ENCODE peak calls at places on chromosomes 1 and 21, in seven cellular contexts. One of them, this sample, is unnamed.

GRCh38 chr1:241847796-241848668 is at the start of gene EXO1:
- DNase-seq in aorta: peak; percentile 96
- DNase-seq in CD4-positive, CD25-positive, alpha-beta regulatory T cell: peak; percentile 79
- DNase-seq in GM23338: peak; percentile 97
- DNase-seq in stomach: peak; percentile 86
- DNase-seq in naive thymus-derived CD4-positive, alpha-beta T cell: peak; percentile 92
- DNase-seq in mesenchymal stem cell: peak; percentile 94
- DNase-seq in this sample: peak; percentile 98

GRCh38 chr21:33562389-33562788 is 19.6 kb downstream of the SON start:
- DNase-seq in CD4-positive, CD25-positive, alpha-beta regulatory T cell: no peak
- DNase-seq in mesenchymal stem cell: no peak
- DNase-seq in aorta: no peak
- DNase-seq in stomach: no peak
- DNase-seq in naive thymus-derived CD4-positive, alpha-beta T cell: no peak
- DNase-seq in GM23338: no peak
- DNase-seq in this sample: no peak

GRCh38 chr1:67338642-67339041 is 31.0 kb downstream of the IL12RB2 start:
- DNase-seq in aorta: no peak
- DNase-seq in GM23338: no peak
- DNase-seq in stomach: no peak
- DNase-seq in naive thymus-derived CD4-positive, alpha-beta T cell: no peak
- DNase-seq in CD4-positive, CD25-positive, alpha-beta regulatory T cell: no peak
- DNase-seq in mesenchymal stem cell: no peak
- DNase-seq in this sample: no peak

GRCh38 chr1:18989176-18989799 is 32.8 kb upstream of the IFFO2 start:
- DNase-seq in GM23338: no peak
- DNase-seq in stomach: no peak
- DNase-seq in mesenchymal stem cell: no peak
- DNase-seq in CD4-positive, CD25-positive, alpha-beta regulatory T cell: no peak
- DNase-seq in naive thymus-derived CD4-positive, alpha-beta T cell: no peak
- DNase-seq in aorta: no peak
- DNase-seq in this sample: no peak

GRCh38 chr1:24481098-24481497 is 21.5 kb upstream of the RCAN3 start:
- DNase-seq in aorta: no peak
- DNase-seq in stomach: no peak
- DNase-seq in mesenchymal stem cell: no peak
- DNase-seq in CD4-positive, CD25-positive, alpha-beta regulatory T cell: peak; percentile 32
- DNase-seq in naive thymus-derived CD4-positive, alpha-beta T cell: peak; percentile 80
- DNase-seq in GM23338: no peak
- DNase-seq in this sample: no peak

GRCh38 chr1:11858968-11859871 is 475 bp upstream of the NPPB start:
- DNase-seq in mesenchymal stem cell: peak; percentile 62
- DNase-seq in GM23338: peak; percentile 85
- DNase-seq in CD4-positive, CD25-positive, alpha-beta regulatory T cell: peak; percentile 36
- DNase-seq in aorta: peak; percentile 89
- DNase-seq in naive thymus-derived CD4-positive, alpha-beta T cell: peak; percentile 76
- DNase-seq in stomach: peak; percentile 65
- DNase-seq in this sample: peak; percentile 91

GRCh38 chr21:26032263-26032662 is 138.3 kb downstream of the APP start:
- DNase-seq in aorta: no peak
- DNase-seq in naive thymus-derived CD4-positive, alpha-beta T cell: no peak
- DNase-seq in stomach: no peak
- DNase-seq in CD4-positive, CD25-positive, alpha-beta regulatory T cell: no peak
- DNase-seq in GM23338: no peak
- DNase-seq in mesenchymal stem cell: no peak
- DNase-seq in this sample: no peak

GRCh38 chr1:89607888-89608626 is 24.9 kb upstream of the LRRC8C start:
- DNase-seq in CD4-positive, CD25-positive, alpha-beta regulatory T cell: peak; percentile 69
- DNase-seq in mesenchymal stem cell: peak; percentile 44
- DNase-seq in naive thymus-derived CD4-positive, alpha-beta T cell: peak; percentile 83
- DNase-seq in stomach: no peak
- DNase-seq in aorta: no peak
- DNase-seq in GM23338: no peak
- DNase-seq in this sample: peak; percentile 72

GRCh38 chr1:8397511-8397910 is 79.6 kb downstream of the SLC45A1 start:
- DNase-seq in mesenchymal stem cell: no peak
- DNase-seq in GM23338: no peak
- DNase-seq in CD4-positive, CD25-positive, alpha-beta regulatory T cell: no peak
- DNase-seq in stomach: no peak
- DNase-seq in aorta: no peak
- DNase-seq in naive thymus-derived CD4-positive, alpha-beta T cell: no peak
- DNase-seq in this sample: no peak

GRCh38 chr1:189658381-189658780 is 819.3 kb downstream of the BRINP3 start:
- DNase-seq in mesenchymal stem cell: no peak
- DNase-seq in GM23338: no peak
- DNase-seq in stomach: no peak
- DNase-seq in aorta: no peak
- DNase-seq in CD4-positive, CD25-positive, alpha-beta regulatory T cell: no peak
- DNase-seq in naive thymus-derived CD4-positive, alpha-beta T cell: no peak
- DNase-seq in this sample: no peak

GRCh38 chr1:229296541-229296941 is 25.6 kb downstream of the RAB4A start:
- DNase-seq in stomach: no peak
- DNase-seq in CD4-positive, CD25-positive, alpha-beta regulatory T cell: no peak
- DNase-seq in naive thymus-derived CD4-positive, alpha-beta T cell: no peak
- DNase-seq in aorta: no peak
- DNase-seq in GM23338: no peak
- DNase-seq in mesenchymal stem cell: peak; percentile 87
- DNase-seq in this sample: peak; percentile 79

DNA sequence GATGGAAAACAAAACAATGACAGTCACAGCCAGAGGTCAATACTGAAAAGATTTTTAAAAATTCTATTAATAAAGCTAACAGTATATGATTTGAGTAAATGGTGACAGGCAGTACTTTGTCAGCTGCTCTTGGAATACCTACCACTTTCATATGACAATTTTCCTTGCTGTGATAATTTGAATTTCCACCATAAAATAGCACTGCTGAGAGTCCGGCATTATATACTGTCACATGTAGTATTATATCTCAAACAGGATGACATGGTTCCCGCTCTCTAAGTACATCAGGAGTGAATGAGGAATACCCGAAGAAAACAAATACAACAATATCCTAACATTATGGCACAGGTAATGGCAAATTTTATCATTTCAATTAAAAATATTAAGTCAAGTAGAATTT is 146.8 kb upstream of the TMPRSS15 start:
- DNase-seq in CD4-positive, CD25-positive, alpha-beta regulatory T cell: no peak
- DNase-seq in mesenchymal stem cell: no peak
- DNase-seq in stomach: no peak
- DNase-seq in GM23338: no peak
- DNase-seq in naive thymus-derived CD4-positive, alpha-beta T cell: no peak
- DNase-seq in aorta: no peak
- DNase-seq in this sample: no peak
- H3K27me3 ChIP-seq in CD4-positive, CD25-positive, alpha-beta regulatory T cell: no peaks in the 10 kb centered on the region
- H3K27me3 ChIP-seq in mesenchymal stem cell: no peaks in the 10 kb centered on the region
- H3K27me3 ChIP-seq in stomach: no peaks in the 10 kb centered on the region
- H3K27me3 ChIP-seq in GM23338: no peaks in the 10 kb centered on the region
- H3K27me3 ChIP-seq in naive thymus-derived CD4-positive, alpha-beta T cell: no peaks in the 10 kb centered on the region
- H3K27me3 ChIP-seq in aorta: no peaks in the 10 kb centered on the region
- H3K27me3 ChIP-seq in this sample: no peaks in the 10 kb centered on the region

GRCh38 chr1:204261266-204261665 is 47.5 kb upstream of the GOLT1A start:
- DNase-seq in GM23338: no peak
- DNase-seq in aorta: no peak
- DNase-seq in CD4-positive, CD25-positive, alpha-beta regulatory T cell: no peak
- DNase-seq in naive thymus-derived CD4-positive, alpha-beta T cell: no peak
- DNase-seq in mesenchymal stem cell: no peak
- DNase-seq in stomach: no peak
- DNase-seq in this sample: no peak

GRCh38 chr1:204262506-204263239 is 48.9 kb upstream of the GOLT1A start:
- DNase-seq in GM23338: no peak
- DNase-seq in CD4-positive, CD25-positive, alpha-beta regulatory T cell: no peak
- DNase-seq in aorta: no peak
- DNase-seq in stomach: no peak
- DNase-seq in naive thymus-derived CD4-positive, alpha-beta T cell: no peak
- DNase-seq in mesenchymal stem cell: no peak
- DNase-seq in this sample: no peak

GRCh38 chr1:204263240-204263848 is 49.6 kb upstream of the GOLT1A start:
- DNase-seq in CD4-positive, CD25-positive, alpha-beta regulatory T cell: no peak
- DNase-seq in naive thymus-derived CD4-positive, alpha-beta T cell: no peak
- DNase-seq in GM23338: no peak
- DNase-seq in aorta: no peak
- DNase-seq in mesenchymal stem cell: peak; percentile 39
- DNase-seq in stomach: peak; percentile 48
- DNase-seq in this sample: no peak

GRCh38 chr1:204260601-204261197 is 46.9 kb upstream of the GOLT1A start:
- DNase-seq in GM23338: no peak
- DNase-seq in aorta: peak; percentile 49
- DNase-seq in stomach: peak; percentile 91
- DNase-seq in CD4-positive, CD25-positive, alpha-beta regulatory T cell: no peak
- DNase-seq in naive thymus-derived CD4-positive, alpha-beta T cell: no peak
- DNase-seq in mesenchymal stem cell: peak; percentile 26
- DNase-seq in this sample: no peak

DNA sequence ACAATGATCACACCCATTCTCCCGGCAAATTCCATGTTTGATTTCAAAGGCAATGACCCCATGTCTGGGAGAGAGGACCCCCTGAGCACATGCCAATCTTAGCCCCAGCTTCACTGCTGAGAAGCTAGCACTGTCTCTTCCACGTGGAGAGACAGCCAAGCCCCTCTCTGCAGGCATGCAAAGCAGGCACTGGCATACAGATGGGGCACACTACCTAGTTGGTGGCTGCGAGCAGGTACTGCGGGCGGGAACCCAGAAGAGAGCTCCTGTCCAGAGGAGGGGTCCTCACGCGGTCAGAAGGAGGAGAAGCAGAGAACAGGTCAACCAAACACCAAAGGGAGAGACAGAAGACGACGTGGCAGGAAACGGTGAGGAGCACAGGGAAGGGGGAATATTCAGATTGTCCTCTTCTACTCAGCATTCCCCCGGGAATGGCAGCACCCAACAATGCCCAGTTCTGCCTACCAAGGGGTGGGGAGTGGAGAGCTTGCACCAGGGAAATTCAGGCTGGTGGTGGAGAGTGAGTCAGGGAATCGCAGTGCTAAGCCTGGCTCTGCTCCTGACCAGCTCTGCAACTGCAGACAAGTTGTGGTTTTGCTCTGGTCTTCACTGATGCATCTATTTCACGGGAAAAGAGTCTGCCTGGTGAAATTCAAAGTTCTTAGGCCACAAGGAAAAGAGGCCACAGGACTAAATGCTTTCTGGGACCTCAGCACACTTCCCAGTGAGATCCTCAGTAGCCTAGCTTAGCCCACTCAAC is 48.1 kb upstream of the GOLT1A start:
- DNase-seq in aorta: no peak
- DNase-seq in mesenchymal stem cell: peak; percentile 68
- DNase-seq in GM23338: no peak
- DNase-seq in stomach: no peak
- DNase-seq in naive thymus-derived CD4-positive, alpha-beta T cell: no peak
- DNase-seq in CD4-positive, CD25-positive, alpha-beta regulatory T cell: no peak
- DNase-seq in this sample: peak; percentile 93
- H3K36me3 ChIP-seq in aorta: no peaks in the 10 kb centered on the region
- H3K36me3 ChIP-seq in mesenchymal stem cell: no peaks in the 10 kb centered on the region
- H3K36me3 ChIP-seq in GM23338: no peaks in the 10 kb centered on the region
- H3K36me3 ChIP-seq in stomach: peaks cover 80% of the 10 kb centered on the region
- H3K36me3 ChIP-seq in naive thymus-derived CD4-positive, alpha-beta T cell: no peaks in the 10 kb centered on the region
- H3K36me3 ChIP-seq in CD4-positive, CD25-positive, alpha-beta regulatory T cell: no peaks in the 10 kb centered on the region
- H3K36me3 ChIP-seq in this sample: no peaks in the 10 kb centered on the region

GRCh38 chr1:232029297-232029696 is 402.7 kb downstream of the DISC1 start:
- DNase-seq in mesenchymal stem cell: no peak
- DNase-seq in GM23338: no peak
- DNase-seq in stomach: no peak
- DNase-seq in aorta: no peak
- DNase-seq in naive thymus-derived CD4-positive, alpha-beta T cell: no peak
- DNase-seq in CD4-positive, CD25-positive, alpha-beta regulatory T cell: no peak
- DNase-seq in this sample: no peak

GRCh38 chr1:232033285-232033684 is 406.7 kb downstream of the DISC1 start:
- DNase-seq in stomach: no peak
- DNase-seq in mesenchymal stem cell: peak; percentile 18
- DNase-seq in naive thymus-derived CD4-positive, alpha-beta T cell: no peak
- DNase-seq in CD4-positive, CD25-positive, alpha-beta regulatory T cell: no peak
- DNase-seq in aorta: no peak
- DNase-seq in GM23338: no peak
- DNase-seq in this sample: no peak

GRCh38 chr1:232034547-232034946 is 408.0 kb downstream of the DISC1 start:
- DNase-seq in GM23338: no peak
- DNase-seq in stomach: no peak
- DNase-seq in naive thymus-derived CD4-positive, alpha-beta T cell: no peak
- DNase-seq in mesenchymal stem cell: no peak
- DNase-seq in aorta: no peak
- DNase-seq in CD4-positive, CD25-positive, alpha-beta regulatory T cell: no peak
- DNase-seq in this sample: no peak

GRCh38 chr1:232036161-232036942 is 409.8 kb downstream of the DISC1 start:
- DNase-seq in GM23338: peak; percentile 44
- DNase-seq in naive thymus-derived CD4-positive, alpha-beta T cell: no peak
- DNase-seq in CD4-positive, CD25-positive, alpha-beta regulatory T cell: no peak
- DNase-seq in aorta: no peak
- DNase-seq in stomach: no peak
- DNase-seq in mesenchymal stem cell: no peak
- DNase-seq in this sample: peak; percentile 68

DNA sequence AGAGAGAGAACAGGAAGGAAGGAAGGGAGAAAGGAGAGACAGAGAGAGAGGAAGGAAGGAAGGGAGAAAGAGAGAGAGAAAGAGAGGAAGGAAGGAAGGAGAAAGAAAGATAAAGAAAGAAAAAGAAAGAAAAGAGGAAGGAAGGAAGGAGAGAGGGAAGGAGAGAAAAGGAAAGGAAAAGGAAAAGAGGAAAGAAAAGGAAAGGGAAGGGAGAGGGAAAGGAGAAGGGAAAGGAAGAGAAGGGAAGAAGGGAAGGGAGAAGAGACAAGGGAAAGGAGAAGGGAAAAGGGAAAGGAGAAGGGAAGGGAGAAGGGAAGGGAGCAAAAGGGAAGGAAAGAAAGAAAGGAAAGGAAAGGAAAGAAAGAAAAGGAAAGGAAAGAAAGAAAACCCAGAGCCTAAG is 404.6 kb downstream of the DISC1 start:
- DNase-seq in naive thymus-derived CD4-positive, alpha-beta T cell: no peak
- DNase-seq in mesenchymal stem cell: no peak
- DNase-seq in CD4-positive, CD25-positive, alpha-beta regulatory T cell: no peak
- DNase-seq in aorta: no peak
- DNase-seq in GM23338: no peak
- DNase-seq in stomach: no peak
- DNase-seq in this sample: no peak
- H3K27me3 ChIP-seq in naive thymus-derived CD4-positive, alpha-beta T cell: no peaks in the 10 kb centered on the region
- H3K27me3 ChIP-seq in mesenchymal stem cell: no peaks in the 10 kb centered on the region
- H3K27me3 ChIP-seq in CD4-positive, CD25-positive, alpha-beta regulatory T cell: no peaks in the 10 kb centered on the region
- H3K27me3 ChIP-seq in aorta: no peaks in the 10 kb centered on the region
- H3K27me3 ChIP-seq in GM23338: no peaks in the 10 kb centered on the region
- H3K27me3 ChIP-seq in stomach: no peaks in the 10 kb centered on the region
- H3K27me3 ChIP-seq in this sample: no peaks in the 10 kb centered on the region

GRCh38 chr21:37490084-37490483 is 123.5 kb downstream of the DYRK1A start:
- DNase-seq in aorta: no peak
- DNase-seq in GM23338: no peak
- DNase-seq in mesenchymal stem cell: no peak
- DNase-seq in CD4-positive, CD25-positive, alpha-beta regulatory T cell: no peak
- DNase-seq in naive thymus-derived CD4-positive, alpha-beta T cell: no peak
- DNase-seq in stomach: no peak
- DNase-seq in this sample: no peak
- H3K36me3 ChIP-seq in aorta: no peaks in the 10 kb centered on the region
- H3K36me3 ChIP-seq in GM23338: no peaks in the 10 kb centered on the region
- H3K36me3 ChIP-seq in mesenchymal stem cell: peaks cover 81% of the 10 kb centered on the region
- H3K36me3 ChIP-seq in CD4-positive, CD25-positive, alpha-beta regulatory T cell: peaks cover 66% of the 10 kb centered on the region
- H3K36me3 ChIP-seq in naive thymus-derived CD4-positive, alpha-beta T cell: peaks cover 6% of the 10 kb centered on the region
- H3K36me3 ChIP-seq in stomach: peaks cover 85% of the 10 kb centered on the region
- H3K36me3 ChIP-seq in this sample: peaks cover 36% of the 10 kb centered on the region

This sample was measured in osteoblast.